ENCODE peak calls at places on chromosomes 5 and 9, in seven cellular contexts. S is COLO829; Z is COR-L47; H is T-helper 17 cell; E is GM20000; J is activated CD4-positive, alpha-beta T cell treated with anti-CD3 and anti-CD28 coated beads for 24 hours; V is activated naive CD4-positive, alpha-beta T cell treated with anti-CD3 and anti-CD28 coated beads, Interleukin-2, amount 10 ng/mL, durations not matched to agents 7 days and 5 days. Y is an unnamed sample.
A peak's percentile ranks its signal among the peaks of the same experiment; 100 is the strongest.

GRCh38 chr5:113204525-113205161 is 228.0 kb downstream of the DCP2 start:
- DNase-seq in S (peak; percentile 53), Z (no peak), H (no peak), E (no peak), J (no peak), V (no peak), Y (no peak)

GRCh38 chr9:89687216-89687615 is 82.4 kb downstream of the GADD45G start:
- DNase-seq in S (no peak), Z (peak; percentile 41), H (no peak), E (no peak), J (no peak), V (no peak), Y (no peak)

GRCh38 chr5:176620333-176620981 is 9.9 kb downstream of the SNCB start:
- DNase-seq in S (no peak), Z (no peak), H (no peak), E (no peak), J (no peak), V (peak; percentile 32), Y (no peak)

GRCh38 chr5:90898330-90899013 is 339.9 kb downstream of the ADGRV1 start:
- DNase-seq in S (no peak), Z (no peak), H (no peak), E (no peak), J (no peak), V (no peak), Y (no peak)

GRCh38 chr5:73678322-73678740 is 52.3 kb downstream of the ARHGEF28 start:
- DNase-seq in S (no peak), Z (no peak), H (no peak), E (no peak), J (no peak), V (no peak), Y (no peak)

GRCh38 chr9:114611516-114612271 is 603 bp downstream of the TMEM268 start:
- DNase-seq in S (no peak), Z (peak; percentile 45), H (no peak), E (peak; percentile 68), J (peak; percentile 21), V (peak; percentile 41), Y (peak; percentile 93)

GRCh38 chr5:169442354-169443248 is 141.0 kb upstream of the SPDL1 start:
- DNase-seq in S (no peak), Z (no peak), H (no peak), E (no peak), J (no peak), V (no peak), Y (no peak)

GRCh38 chr9:111805262-111805661 is 10.5 kb upstream of the SHOC1 start:
- DNase-seq in S (no peak), Z (no peak), H (no peak), E (no peak), J (no peak), V (no peak), Y (no peak)

GRCh38 chr9:106784076-106784475 is 78.9 kb upstream of the ZNF462 start:
- DNase-seq in S (no peak), Z (no peak), H (no peak), E (no peak), J (no peak), V (no peak), Y (no peak)

GRCh38 chr5:421287-421880 is 21.6 kb upstream of the EXOC3 start:
- DNase-seq in S (no peak), Z (no peak), H (no peak), E (no peak), J (no peak), V (no peak), Y (no peak)

GRCh38 chr9:13244190-13244589 is 35.3 kb downstream of the MPDZ start:
- DNase-seq in S (no peak), Z (peak; percentile 39), H (no peak), E (no peak), J (no peak), V (no peak), Y (no peak)

GRCh38 chr5:149549461-149550266 is 1.6 kb downstream of the CSNK1A1 start:
- DNase-seq in S (no peak), Z (peak; percentile 45), H (no peak), E (peak; percentile 58), J (no peak), V (peak; percentile 62), Y (no peak)

Y was measured in WERI-Rb-1.